ENCODE peak calls at places on chromosomes 3 and 15, in ten cellular contexts. M is fibroblast of lung, H is fibroblast of mammary gland, Q is right cardiac atrium, W is lower leg skin, D is HCT116, E is sigmoid colon, O is HFF-Myc, C is cardiac muscle cell, L is left ventricle myocardium inferior. P is an unnamed sample.
A peak's percentile ranks its signal among the peaks of the same experiment; 100 is the strongest.

GRCh38 chr3:170757038-170757437 is 113.0 kb downstream of the RPL22L1 start:
- DNase-seq in M (no peak), H (no peak), Q (no peak), W (no peak), D (no peak), E (no peak), O (no peak), C (no peak), L (no peak), P (no peak)

GRCh38 chr3:110755345-110755744 is 316.3 kb upstream of the NECTIN3 start:
- DNase-seq in M (no peak), H (no peak), Q (no peak), W (no peak), D (no peak), E (no peak), O (no peak), C (no peak), L (no peak), P (no peak)

GRCh38 chr3:120673116-120673515 is 8.9 kb downstream of the HGD start:
- DNase-seq in M (no peak), H (no peak), Q (no peak), W (no peak), D (no peak), E (no peak), O (no peak), C (no peak), L (no peak), P (no peak)

GRCh38 chr3:37993067-37993809 is 2.7 kb downstream of the VILL start:
- DNase-seq in M (no peak), H (no peak), Q (peak; percentile 29), W (no peak), D (no peak), E (peak; percentile 9), O (no peak), C (no peak), L (no peak), P (no peak)

GRCh38 chr3:127544151-127544805 is 46.3 kb downstream of the TPRA1 start:
- DNase-seq in M (peak; percentile 51), H (peak; percentile 60), Q (peak; percentile 84), W (peak; percentile 94), D (peak; percentile 55), E (peak; percentile 76), O (peak; percentile 24), C (peak; percentile 72), L (peak; percentile 63), P (peak; percentile 87)

GRCh38 chr15:45425135-45425534 is 46.8 kb upstream of the GATM start:
- DNase-seq in M (peak; percentile 74), H (peak; percentile 36), Q (no peak), W (no peak), D (no peak), E (no peak), O (no peak), C (peak; percentile 18), L (no peak), P (no peak)

GRCh38 chr3:129046037-129046731 is 14.4 kb upstream of the GP9 start:
- DNase-seq in M (no peak), H (no peak), Q (no peak), W (no peak), D (no peak), E (peak; percentile 56), O (no peak), C (no peak), L (peak; percentile 15), P (no peak)

GRCh38 chr3:122458992-122459391 is 43.1 kb upstream of the WDR5B start:
- DNase-seq in M (peak; percentile 48), H (peak; percentile 72), Q (no peak), W (no peak), D (peak; percentile 23), E (no peak), O (peak; percentile 29), C (peak; percentile 75), L (no peak), P (peak; percentile 28)

GRCh38 chr3:37262816-37263393 is 88.5 kb upstream of the LRRFIP2 start:
- DNase-seq in M (peak; percentile 69), H (peak; percentile 47), Q (no peak), W (no peak), D (no peak), E (no peak), O (no peak), C (no peak), L (no peak), P (no peak)

GRCh38 chr3:157089455-157090221 is 70.3 kb downstream of the CCNL1 start:
- DNase-seq in M (no peak), H (peak; percentile 66), Q (no peak), W (no peak), D (no peak), E (peak; percentile 77), O (no peak), C (no peak), L (peak; percentile 29), P (no peak)

GRCh38 chr3:144636833-144637232 is 665.2 kb downstream of the DIPK2A start:
- DNase-seq in M (no peak), H (no peak), Q (no peak), W (no peak), D (peak; percentile 43), E (no peak), O (no peak), C (peak; percentile 2), L (no peak), P (no peak)

GRCh38 chr15:89103481-89104171 is 15.4 kb downstream of the ABHD2 start:
- DNase-seq in M (no peak), H (no peak), Q (no peak), W (no peak), D (no peak), E (peak; percentile 53), O (no peak), C (peak; percentile 24), L (no peak), P (no peak)

GRCh38 chr3:2166552-2166951 is 67.9 kb downstream of the CNTN4 start:
- DNase-seq in M (no peak), H (no peak), Q (no peak), W (no peak), D (no peak), E (no peak), O (no peak), C (no peak), L (no peak), P (no peak)

GRCh38 chr3:108552267-108553159 is 36.7 kb downstream of the CIP2A start:
- DNase-seq in M (peak; percentile 29), H (peak; percentile 65), Q (no peak), W (no peak), D (peak; percentile 19), E (no peak), O (peak; percentile 15), C (peak; percentile 74), L (no peak), P (no peak)

GRCh38 chr3:13105181-13105580 is 32.0 kb upstream of the IQSEC1 start:
- DNase-seq in M (no peak), H (no peak), Q (peak; percentile 33), W (no peak), D (no peak), E (no peak), O (no peak), C (no peak), L (peak; percentile 7), P (no peak)

GRCh38 chr3:18758047-18758704 is 333.0 kb upstream of the SATB1 start:
- DNase-seq in M (peak; percentile 8), H (peak; percentile 32), Q (no peak), W (no peak), D (peak; percentile 63), E (no peak), O (no peak), C (peak; percentile 57), L (no peak), P (peak; percentile 66)

GRCh38 chr3:50502225-50502583 is 1.2 kb downstream of the CACNA2D2 start:
- DNase-seq in M (no peak), H (no peak), Q (no peak), W (no peak), D (no peak), E (no peak), O (no peak), C (no peak), L (no peak), P (peak; percentile 36)
- H3K4me3 ChIP-seq in M (no peak overlapping the region), H (no peak overlapping the region), Q (peak overlapping the region; percentile 65), W (no peak overlapping the region), D (peak overlapping the region; percentile 45), E (peak overlapping the region; percentile 63), O (no peak overlapping the region), C (peak overlapping the region; percentile 90), L (peak overlapping the region; percentile 72), P (peak overlapping the region; percentile 57)

GRCh38 chr15:99021669-99022068 is 14.1 kb upstream of the PGPEP1L start:
- DNase-seq in M (peak; percentile 28), H (no peak), Q (no peak), W (no peak), D (no peak), E (no peak), O (no peak), C (no peak), L (no peak), P (no peak)
- H3K4me3 ChIP-seq in M (no peak overlapping the region), H (no peak overlapping the region), Q (no peak overlapping the region), W (no peak overlapping the region), D (no peak overlapping the region), E (no peak overlapping the region), O (no peak overlapping the region), C (no peak overlapping the region), L (no peak overlapping the region), P (no peak overlapping the region)

GRCh38 chr3:136559896-136560295 is 192.3 kb downstream of the STAG1 start:
- DNase-seq in M (peak; percentile 20), H (no peak), Q (no peak), W (no peak), D (no peak), E (no peak), O (no peak), C (no peak), L (no peak), P (peak; percentile 20)

GRCh38 chr3:136567599-136568188 is 184.5 kb downstream of the STAG1 start:
- DNase-seq in M (no peak), H (no peak), Q (no peak), W (no peak), D (no peak), E (no peak), O (no peak), C (no peak), L (no peak), P (no peak)

GRCh38 chr3:136562031-136562430 is 190.1 kb downstream of the STAG1 start:
- DNase-seq in M (no peak), H (no peak), Q (no peak), W (no peak), D (no peak), E (no peak), O (no peak), C (no peak), L (no peak), P (no peak)
- H3K4me3 ChIP-seq in M (no peak overlapping the region), H (no peak overlapping the region), Q (no peak overlapping the region), W (no peak overlapping the region), D (no peak overlapping the region), E (no peak overlapping the region), O (no peak overlapping the region), C (no peak overlapping the region), L (no peak overlapping the region), P (no peak overlapping the region)

DNA sequence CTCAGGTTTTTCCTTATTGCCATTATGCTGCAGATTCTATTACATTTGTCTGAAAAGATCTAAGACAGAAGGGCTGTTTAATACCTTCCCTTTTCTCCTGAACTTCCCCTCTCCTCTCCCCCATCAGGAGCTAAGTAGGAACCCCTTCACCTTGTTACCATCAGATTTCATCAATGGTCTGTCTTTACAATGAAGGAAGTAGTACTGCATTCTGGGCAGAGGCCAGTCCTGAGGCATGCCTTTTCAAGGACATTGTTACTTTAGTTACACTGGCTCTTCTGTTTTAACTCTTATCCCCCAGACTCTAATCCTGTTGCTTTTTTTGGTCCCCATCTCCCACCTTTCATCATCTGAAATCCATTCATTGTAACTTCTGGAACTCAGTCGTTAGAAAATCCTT is 8.1 kb downstream of the CTNNB1 start:
- DNase-seq in M (no peak), H (no peak), Q (no peak), W (no peak), D (no peak), E (no peak), O (no peak), C (no peak), L (no peak), P (no peak)
- H3K4me3 ChIP-seq in M (no peak overlapping the region), H (no peak overlapping the region), Q (no peak overlapping the region), W (no peak overlapping the region), D (no peak overlapping the region), E (no peak overlapping the region), O (no peak overlapping the region), C (no peak overlapping the region), L (no peak overlapping the region), P (no peak overlapping the region)